ENCODE peak calls at places on chromosomes 6 and 20, in four cellular contexts. X is RWPE1, A is pancreas, L is heart right ventricle. Q is an unnamed sample.

GRCh38 chr6:3928111-3928510 is 78.9 kb downstream of the FAM50B start:
- DNase-seq in X (no peak), L (no peak), A (no peak), Q (no peak)

GRCh38 chr6:99613398-99613704 is 6.7 kb downstream of the PRDM13 start:
- DNase-seq in A (peak), L (no peak), X (peak), Q (no peak)

GRCh38 chr20:24208652-24209051 is 220.1 kb upstream of the GGTLC1 start:
- DNase-seq in L (no peak), A (no peak), X (no peak), Q (no peak)

GRCh38 chr6:73639015-73639414 is 14.8 kb downstream of the SLC17A5 start:
- DNase-seq in A (no peak), X (no peak), L (no peak), Q (no peak)

GRCh38 chr6:155946860-155947259 is 491.2 kb upstream of the NOX3 start:
- DNase-seq in A (peak), X (no peak), L (no peak), Q (no peak)

GRCh38 chr6:18632670-18633410 is 245.7 kb downstream of the RNF144B start:
- DNase-seq in A (no peak), L (no peak), X (peak), Q (no peak)

GRCh38 chr6:50128420-50129005 is 78.8 kb upstream of the DEFB112 start:
- DNase-seq in A (no peak), X (no peak), L (no peak), Q (no peak)

GRCh38 chr6:136529655-136530054 is 20.6 kb downstream of the MAP7 start:
- DNase-seq in A (no peak), X (no peak), L (no peak), Q (no peak)

GRCh38 chr6:42407379-42407778 is 44.3 kb downstream of the TRERF1 start:
- DNase-seq in A (no peak), L (no peak), X (peak), Q (no peak)

GRCh38 chr6:136067731-136068341 is 182.3 kb downstream of the MTFR2 start:
- DNase-seq in A (no peak), L (no peak), X (peak), Q (no peak)

GRCh38 chr6:96460052-96460700 is 61.4 kb upstream of the UFL1 start:
- DNase-seq in X (no peak), A (no peak), L (no peak), Q (peak)

GRCh38 chr6:123171341-123171740 is 175.3 kb downstream of the CLVS2 start:
- DNase-seq in L (no peak), X (no peak), A (no peak), Q (no peak)

GRCh38 chr6:149268768-149269167 is 48.7 kb upstream of the TAB2 start:
- DNase-seq in A (no peak), X (no peak), L (no peak), Q (no peak)

GRCh38 chr6:149277621-149278020 is 39.9 kb upstream of the TAB2 start:
- DNase-seq in L (no peak), A (no peak), X (no peak), Q (no peak)

GRCh38 chr6:149275621-149276020 is 41.9 kb upstream of the TAB2 start:
- DNase-seq in A (no peak), L (no peak), X (no peak), Q (no peak)

GRCh38 chr6:149271348-149272340 is 45.9 kb upstream of the TAB2 start:
- DNase-seq in A (no peak), X (no peak), L (no peak), Q (no peak)

DNA sequence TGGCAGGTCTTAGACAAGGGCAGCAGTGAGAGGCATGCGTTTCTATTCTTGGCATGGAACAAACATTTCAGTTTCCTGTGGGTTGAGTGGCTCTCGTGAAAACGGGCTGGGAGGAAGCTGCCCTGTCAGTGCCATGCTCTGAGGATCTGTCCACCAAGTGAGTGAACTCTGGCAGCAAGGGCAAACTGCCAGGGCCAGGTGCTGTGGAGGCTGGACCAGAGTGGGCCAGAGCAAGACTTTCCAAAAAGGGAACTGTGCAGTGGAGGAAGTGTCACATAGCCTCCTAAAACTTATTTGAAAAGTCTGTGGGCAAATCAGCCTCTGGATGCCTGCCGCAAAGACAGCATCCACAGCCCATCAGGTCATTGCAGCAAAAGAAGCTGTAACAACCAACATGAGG is 44.2 kb upstream of the TAB2 start:
- DNase-seq in L (no peak), A (no peak), X (no peak), Q (no peak)
- H3K27ac ChIP-seq in L (no peak), A (no peak), X (no peak), Q (no peak)

GRCh38 chr20:25355191-25355590 is 35.4 kb downstream of the ABHD12 start:
- DNase-seq in X (no peak), A (no peak), L (no peak), Q (no peak)
- H3K27ac ChIP-seq in X (no peak), A (no peak), L (no peak), Q (no peak)

DNA sequence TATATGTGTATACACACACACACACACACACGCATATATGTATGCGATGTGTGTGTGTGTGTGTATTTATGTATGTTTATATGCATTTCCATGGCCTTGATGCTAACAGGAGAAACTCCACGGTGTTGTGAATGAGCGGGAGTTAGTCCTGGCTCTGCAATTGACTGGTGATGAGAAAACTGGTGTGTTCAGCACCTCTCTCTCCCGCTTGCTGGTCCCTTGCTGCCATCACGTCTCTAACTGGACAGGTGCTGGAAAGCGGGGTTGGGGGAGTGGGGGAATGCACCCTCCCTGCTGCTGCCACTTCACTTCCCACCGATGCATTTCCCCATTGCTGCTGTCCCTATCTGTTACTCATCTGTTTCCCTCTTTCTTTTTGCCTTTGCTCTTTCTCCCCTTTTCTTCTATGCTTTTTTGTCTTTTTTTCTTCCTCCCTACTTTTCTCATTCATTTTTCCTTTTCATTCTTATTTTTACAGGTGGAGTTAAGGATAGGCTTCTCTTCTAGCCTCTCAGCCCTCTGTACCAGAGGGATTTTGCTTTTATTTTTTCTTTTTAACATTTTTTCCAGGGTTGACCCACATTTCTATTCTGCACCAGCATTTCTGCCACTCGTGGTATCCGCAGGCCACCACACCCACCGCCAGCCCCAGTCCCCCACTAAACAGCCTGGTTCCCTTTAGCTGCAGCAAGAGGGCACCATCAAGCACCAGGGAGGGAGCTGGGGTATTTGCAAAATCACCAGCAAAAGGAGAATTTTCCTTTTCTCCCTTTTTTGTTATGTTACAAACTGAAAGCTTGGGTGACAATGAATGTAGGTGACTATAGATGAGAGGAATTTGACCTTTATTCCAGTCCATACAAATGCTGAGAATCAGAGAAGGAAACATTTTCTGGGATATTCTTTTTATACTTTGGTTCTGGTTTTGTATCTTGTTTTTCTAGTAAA is 115.6 kb downstream of the TCP11 start:
- DNase-seq in L (no peak), X (no peak), A (no peak), Q (no peak)
- H3K27ac ChIP-seq in L (peak), X (peak), A (no peak), Q (peak)

DNA sequence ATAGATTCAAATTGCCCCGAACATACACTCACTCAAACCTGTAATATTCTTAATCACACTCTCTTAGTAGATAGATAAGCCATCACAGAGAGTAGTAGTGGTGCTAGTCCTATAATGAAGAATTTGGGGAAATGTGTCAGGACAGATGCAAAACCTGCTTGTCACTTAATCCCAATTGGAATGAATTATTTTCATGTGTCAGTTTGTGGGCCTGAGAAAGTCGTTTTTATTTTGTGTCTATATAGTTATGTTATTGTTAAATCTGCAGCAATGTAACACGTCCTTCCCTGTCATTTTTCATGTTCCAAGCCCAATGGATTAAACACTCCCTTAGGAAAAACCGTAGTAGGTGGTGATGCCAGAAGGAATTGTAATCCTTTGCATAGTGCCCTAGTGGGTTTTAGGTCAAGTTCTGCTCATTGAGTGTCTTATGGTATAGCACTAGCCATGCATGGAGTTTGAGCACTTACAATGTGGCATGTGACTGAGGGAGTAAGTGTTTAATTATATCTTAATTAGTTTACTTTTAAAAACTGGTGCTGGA is 106.0 kb upstream of the PRSS16 start:
- DNase-seq in X (no peak), L (no peak), A (no peak), Q (no peak)
- H3K27ac ChIP-seq in X (no peak), L (no peak), A (no peak), Q (no peak)

DNA sequence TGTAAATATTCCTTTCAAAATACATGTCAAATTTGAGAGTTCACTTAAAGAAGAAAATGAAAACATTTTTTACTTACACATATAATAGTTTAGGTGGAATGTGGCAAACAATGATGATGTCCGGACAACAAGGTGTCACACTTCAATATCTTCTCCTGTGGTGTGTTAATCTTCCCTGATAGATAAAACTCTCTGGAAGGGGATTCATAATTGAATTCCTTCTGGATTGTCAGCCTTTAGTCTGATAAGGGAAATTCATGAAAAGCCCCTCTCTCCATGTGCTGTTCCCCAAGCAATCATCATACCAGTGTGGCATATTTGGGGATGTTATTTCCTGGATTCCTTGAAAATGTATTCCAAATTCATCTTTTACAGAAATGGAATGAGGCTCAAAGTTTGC is 971 bp upstream of the SERINC3 start:
- DNase-seq in X (no peak), A (no peak), L (no peak), Q (no peak)
- H3K27ac ChIP-seq in X (no peak), A (peak), L (peak), Q (peak)

GRCh38 chr20:49558826-49559225 is 9.1 kb downstream of the PTGIS start:
- DNase-seq in X (no peak), L (no peak), A (no peak), Q (no peak)
- H3K27ac ChIP-seq in X (no peak), L (no peak), A (no peak), Q (no peak)

GRCh38 chr6:147508871-147509608 is 550 bp downstream of the SAMD5 start:
- DNase-seq in A (peak), L (no peak), X (no peak), Q (no peak)
- H3K27ac ChIP-seq in A (no peak), L (no peak), X (no peak), Q (no peak)

GRCh38 chr6:116439572-116439971 is 21.6 kb upstream of the CALHM6 start:
- DNase-seq in A (no peak), L (no peak), X (no peak), Q (no peak)
- H3K27ac ChIP-seq in A (no peak), L (no peak), X (no peak), Q (no peak)

GRCh38 chr6:1856381-1856780 is 246.7 kb downstream of the FOXC1 start:
- DNase-seq in L (peak), A (no peak), X (no peak), Q (no peak)
- H3K27ac ChIP-seq in L (no peak), A (no peak), X (no peak), Q (no peak)